ENCODE peak calls at places on chromosome 3, in ten cellular contexts. W is transverse colon, P is spleen, X is breast epithelium, C is GM12892, V is vagina, D is K562, U is stomach, O is Panc1, F is esophagus muscularis mucosa. A is an unnamed sample.

GRCh38 chr3:115580566-115580965 is 42.7 kb upstream of the GAP43 start:
- DNase-seq in W (no peak), P (no peak), X (no peak), C (no peak), V (no peak), D (no peak), U (no peak), O (no peak), F (no peak), A (no peak)

GRCh38 chr3:141336672-141337522 is 31.4 kb upstream of the ZBTB38 start:
- DNase-seq in W (no peak), P (no peak), X (no peak), C (peak), V (no peak), D (no peak), U (no peak), O (peak), F (no peak), A (no peak)

GRCh38 chr3:196138464-196138863 is 56.6 kb upstream of the TFRC start:
- DNase-seq in W (no peak), P (no peak), X (no peak), C (no peak), V (no peak), D (no peak), U (no peak), O (no peak), F (no peak), A (no peak)

GRCh38 chr3:105904683-105905320 is 36.0 kb upstream of the CBLB start:
- DNase-seq in W (no peak), P (no peak), X (no peak), C (no peak), V (no peak), D (no peak), U (no peak), O (no peak), F (no peak), A (no peak)

GRCh38 chr3:42123824-42124500 is 32.8 kb downstream of the TRAK1 start:
- DNase-seq in W (no peak), P (no peak), X (no peak), C (no peak), V (peak), D (no peak), U (no peak), O (no peak), F (no peak), A (no peak)

GRCh38 chr3:187974857-187975257 is 179.1 kb upstream of the LPP start:
- DNase-seq in W (no peak), P (no peak), X (no peak), C (no peak), V (no peak), D (no peak), U (no peak), O (no peak), F (no peak), A (no peak)

GRCh38 chr3:95797081-95797480 is 1017.3 kb upstream of the EPHA6 start:
- DNase-seq in W (no peak), P (no peak), X (no peak), C (no peak), V (no peak), D (no peak), U (no peak), O (no peak), F (no peak), A (no peak)

GRCh38 chr3:160754371-160754854 is 1.6 kb upstream of the PPM1L start:
- DNase-seq in W (peak), P (no peak), X (peak), C (no peak), V (peak), D (no peak), U (peak), O (no peak), F (no peak), A (peak)

GRCh38 chr3:128549283-128550112 is 56.5 kb upstream of the GATA2 start:
- DNase-seq in W (no peak), P (no peak), X (peak), C (no peak), V (no peak), D (peak), U (peak), O (no peak), F (peak), A (peak)

GRCh38 chr3:151552589-151552988 is 91.7 kb upstream of the IGSF10 start:
- DNase-seq in W (no peak), P (no peak), X (no peak), C (no peak), V (no peak), D (no peak), U (no peak), O (no peak), F (no peak), A (no peak)

GRCh38 chr3:55910543-55910942 is 423.4 kb upstream of the WNT5A start:
- DNase-seq in W (no peak), P (no peak), X (no peak), C (no peak), V (no peak), D (no peak), U (no peak), O (no peak), F (no peak), A (no peak)

GRCh38 chr3:14886101-14886500 is 61.3 kb upstream of the NR2C2 start:
- DNase-seq in W (no peak), P (peak), X (no peak), C (no peak), V (no peak), D (no peak), U (no peak), O (no peak), F (no peak), A (no peak)

GRCh38 chr3:148450819-148451218 is 246.9 kb upstream of the AGTR1 start:
- DNase-seq in W (no peak), P (no peak), X (no peak), C (no peak), V (no peak), D (no peak), U (peak), O (no peak), F (no peak), A (no peak)

GRCh38 chr3:74000715-74001114 is 376.0 kb upstream of the PDZRN3 start:
- DNase-seq in W (no peak), P (no peak), X (no peak), C (no peak), V (no peak), D (no peak), U (no peak), O (no peak), F (no peak), A (no peak)

GRCh38 chr3:78993375-78993774 is 774.4 kb downstream of the ROBO1 start:
- DNase-seq in W (no peak), P (no peak), X (no peak), C (no peak), V (no peak), D (no peak), U (no peak), O (no peak), F (no peak), A (no peak)

GRCh38 chr3:189714991-189715961 is 84.1 kb downstream of the TP63 start:
- DNase-seq in W (no peak), P (no peak), X (no peak), C (no peak), V (no peak), D (no peak), U (no peak), O (no peak), F (no peak), A (no peak)

GRCh38 chr3:105984837-105985236 is 116.0 kb upstream of the CBLB start:
- DNase-seq in W (no peak), P (no peak), X (no peak), C (no peak), V (no peak), D (no peak), U (no peak), O (no peak), F (no peak), A (no peak)

GRCh38 chr3:167662919-167663400 is 9.2 kb upstream of the WDR49 start:
- DNase-seq in W (no peak), P (no peak), X (no peak), C (no peak), V (no peak), D (no peak), U (no peak), O (no peak), F (no peak), A (no peak)

GRCh38 chr3:83928391-83928790 is 1030.4 kb upstream of the CADM2 start:
- DNase-seq in W (no peak), P (no peak), X (no peak), C (no peak), V (no peak), D (peak), U (no peak), O (no peak), F (no peak), A (no peak)

GRCh38 chr3:37025562-37026335 is 32.4 kb downstream of the MLH1 start:
- DNase-seq in W (no peak), P (no peak), X (no peak), C (no peak), V (no peak), D (peak), U (no peak), O (no peak), F (no peak), A (no peak)

GRCh38 chr3:131561511-131561910 is 58.7 kb upstream of the MRPL3 start:
- DNase-seq in W (no peak), P (no peak), X (no peak), C (no peak), V (no peak), D (no peak), U (no peak), O (no peak), F (no peak), A (no peak)

GRCh38 chr3:118587847-118588246 is 446.8 kb downstream of the IGSF11 start:
- DNase-seq in W (no peak), P (no peak), X (no peak), C (no peak), V (no peak), D (no peak), U (no peak), O (no peak), F (no peak), A (no peak)

GRCh38 chr3:86175051-86175536 is 815.9 kb downstream of the VGLL3 start:
- DNase-seq in W (no peak), P (no peak), X (no peak), C (no peak), V (no peak), D (no peak), U (no peak), O (no peak), F (no peak), A (no peak)

GRCh38 chr3:186298876-186299275 is 63.2 kb downstream of the DGKG start:
- DNase-seq in W (no peak), P (no peak), X (no peak), C (no peak), V (no peak), D (no peak), U (no peak), O (no peak), F (no peak), A (no peak)

GRCh38 chr3:138389841-138390581 is 41.6 kb downstream of the MRAS start:
- DNase-seq in W (no peak), P (peak), X (no peak), C (no peak), V (no peak), D (no peak), U (no peak), O (peak), F (no peak), A (no peak)

GRCh38 chr3:187802928-187803259 is 57.6 kb upstream of the BCL6 start:
- DNase-seq in W (no peak), P (no peak), X (no peak), C (peak), V (no peak), D (no peak), U (no peak), O (no peak), F (no peak), A (no peak)

GRCh38 chr3:52078781-52079560 is 22.6 kb upstream of the DUSP7 start:
- DNase-seq in W (no peak), P (no peak), X (no peak), C (no peak), V (no peak), D (no peak), U (no peak), O (no peak), F (no peak), A (no peak)

GRCh38 chr3:158770254-158771017 is 31.4 kb upstream of the MFSD1 start:
- DNase-seq in W (no peak), P (no peak), X (no peak), C (no peak), V (no peak), D (no peak), U (no peak), O (no peak), F (peak), A (no peak)

GRCh38 chr3:115784739-115785571 is 161.6 kb downstream of the GAP43 start:
- DNase-seq in W (no peak), P (no peak), X (no peak), C (no peak), V (no peak), D (no peak), U (no peak), O (no peak), F (no peak), A (no peak)

GRCh38 chr3:142857056-142857455 is 31.8 kb downstream of the PCOLCE2 start:
- DNase-seq in W (peak), P (no peak), X (no peak), C (no peak), V (no peak), D (no peak), U (peak), O (no peak), F (no peak), A (no peak)

GRCh38 chr3:129001101-129001816 is at the start of gene EFCC1:
- DNase-seq in W (peak), P (no peak), X (peak), C (no peak), V (no peak), D (peak), U (no peak), O (no peak), F (no peak), A (peak)

GRCh38 chr3:160450846-160451245 is 1.3 kb upstream of the TRIM59 start:
- DNase-seq in W (no peak), P (no peak), X (no peak), C (no peak), V (no peak), D (no peak), U (no peak), O (no peak), F (no peak), A (no peak)

GRCh38 chr3:127673191-127674098 is 693 bp downstream of the ABTB1 start:
- DNase-seq in W (peak), P (peak), X (peak), C (peak), V (no peak), D (peak), U (peak), O (no peak), F (no peak), A (peak)

GRCh38 chr3:82791241-82791640 is 1029.8 kb upstream of the GBE1 start:
- DNase-seq in W (no peak), P (peak), X (no peak), C (no peak), V (no peak), D (no peak), U (no peak), O (no peak), F (no peak), A (no peak)

GRCh38 chr3:16031434-16031833 is 143.0 kb upstream of the GALNT15 start:
- DNase-seq in W (no peak), P (no peak), X (no peak), C (no peak), V (no peak), D (no peak), U (no peak), O (no peak), F (no peak), A (no peak)

GRCh38 chr3:187207062-187207461 is 9.8 kb downstream of the RTP1 start:
- DNase-seq in W (no peak), P (no peak), X (no peak), C (no peak), V (no peak), D (no peak), U (no peak), O (no peak), F (no peak), A (no peak)

GRCh38 chr3:16839271-16840110 is 45.3 kb upstream of the PLCL2 start:
- DNase-seq in W (no peak), P (no peak), X (no peak), C (no peak), V (no peak), D (no peak), U (no peak), O (no peak), F (no peak), A (no peak)

DNA sequence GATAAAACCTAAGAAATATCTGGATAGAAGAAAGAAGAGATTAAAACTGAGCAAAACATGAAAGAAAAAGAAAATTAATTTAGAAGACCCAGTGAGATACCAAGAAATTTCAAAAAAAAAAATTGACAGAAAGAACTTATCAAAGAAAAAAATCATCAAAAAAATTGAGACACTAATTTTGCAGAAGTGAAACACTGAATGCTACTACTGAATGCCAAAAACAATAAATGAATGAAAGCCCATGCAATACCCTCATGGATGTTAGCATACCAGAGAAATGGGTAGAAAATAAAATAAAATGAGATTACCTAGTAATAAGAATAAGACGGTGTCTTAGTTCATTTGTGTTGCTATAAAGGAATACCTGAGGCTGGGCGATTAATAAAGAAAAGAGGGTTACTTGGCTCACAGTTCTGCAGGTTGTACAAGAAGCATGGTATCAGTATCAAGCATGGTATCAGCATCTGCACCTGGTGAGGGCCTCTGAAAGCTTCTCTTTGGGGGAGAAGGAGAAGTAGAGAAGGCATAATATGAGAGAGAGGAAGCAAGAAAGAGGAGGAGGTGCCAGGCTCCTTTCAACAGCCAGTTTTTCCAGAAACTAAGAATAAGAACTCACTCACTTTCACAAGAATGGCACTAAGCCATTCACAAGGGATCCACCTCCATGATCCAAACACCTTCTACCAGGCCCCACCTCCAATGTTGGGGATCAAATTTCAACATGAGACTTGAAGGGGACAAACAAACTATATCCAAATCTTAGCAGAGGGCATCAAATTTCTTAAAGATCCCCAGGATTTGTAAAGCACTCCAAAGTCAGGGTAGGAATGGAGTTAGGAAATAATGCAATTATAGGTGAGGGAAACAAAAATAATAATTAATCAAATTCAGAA is 73.2 kb downstream of the BTLA start:
- DNase-seq in W (no peak), P (no peak), X (no peak), C (no peak), V (no peak), D (no peak), U (no peak), O (no peak), F (no peak), A (no peak)
- TF ChIP-seq POLR2AphosphoS5 in W (no peak), P (no peak), X (no peak), C (no peak), V (no peak), D (no peak), U (no peak), O (no peak), F (no peak), A (no peak)

GRCh38 chr3:99681976-99682375 is 43.6 kb downstream of the COL8A1 start:
- DNase-seq in W (no peak), P (no peak), X (no peak), C (no peak), V (no peak), D (no peak), U (no peak), O (no peak), F (no peak), A (no peak)
- TF ChIP-seq POLR2AphosphoS5 in W (no peak), P (no peak), X (no peak), C (no peak), V (no peak), D (no peak), U (no peak), O (no peak), F (no peak), A (no peak)

DNA sequence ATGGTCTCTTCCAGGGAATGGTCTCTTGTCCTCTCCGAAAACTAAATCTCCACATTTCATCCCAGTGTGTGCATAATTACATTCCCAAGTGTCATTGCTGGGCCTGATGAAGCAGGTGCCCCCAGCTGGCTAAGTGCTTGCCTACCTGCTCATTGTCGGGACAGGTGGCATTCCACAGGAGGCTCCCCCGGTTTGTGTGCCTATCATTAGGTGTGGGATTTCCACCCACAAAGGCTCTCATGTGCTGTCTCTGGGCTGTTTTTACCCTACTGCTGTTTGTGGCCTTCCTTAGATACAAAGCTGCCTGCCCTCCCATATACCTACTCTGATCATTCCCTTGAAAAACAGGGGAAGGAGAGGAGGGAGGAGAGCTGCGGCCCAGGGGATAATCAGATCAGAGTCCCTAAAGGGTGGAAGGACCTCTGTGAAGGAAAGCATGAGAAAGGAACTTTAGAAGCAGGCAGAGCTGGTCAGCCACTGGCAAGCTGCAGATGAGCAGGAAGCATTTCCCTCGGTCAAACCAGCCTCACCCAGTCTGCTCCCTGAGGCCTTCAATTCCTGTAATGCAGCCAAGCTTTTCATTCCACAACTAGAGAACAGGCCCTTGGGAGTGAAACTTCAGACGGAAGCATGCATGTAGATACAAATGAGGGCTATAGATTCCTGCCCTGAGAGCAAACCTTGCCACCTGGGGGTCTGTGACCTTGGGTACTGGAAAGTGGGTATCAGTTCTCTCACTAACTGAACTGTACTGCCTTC is 60.7 kb upstream of the HEG1 start:
- DNase-seq in W (no peak), P (no peak), X (peak), C (no peak), V (no peak), D (no peak), U (no peak), O (no peak), F (no peak), A (no peak)
- TF ChIP-seq POLR2AphosphoS5 in W (no peak), P (no peak), X (peak), C (no peak), V (peak), D (no peak), U (no peak), O (no peak), F (peak), A (no peak)

DNA sequence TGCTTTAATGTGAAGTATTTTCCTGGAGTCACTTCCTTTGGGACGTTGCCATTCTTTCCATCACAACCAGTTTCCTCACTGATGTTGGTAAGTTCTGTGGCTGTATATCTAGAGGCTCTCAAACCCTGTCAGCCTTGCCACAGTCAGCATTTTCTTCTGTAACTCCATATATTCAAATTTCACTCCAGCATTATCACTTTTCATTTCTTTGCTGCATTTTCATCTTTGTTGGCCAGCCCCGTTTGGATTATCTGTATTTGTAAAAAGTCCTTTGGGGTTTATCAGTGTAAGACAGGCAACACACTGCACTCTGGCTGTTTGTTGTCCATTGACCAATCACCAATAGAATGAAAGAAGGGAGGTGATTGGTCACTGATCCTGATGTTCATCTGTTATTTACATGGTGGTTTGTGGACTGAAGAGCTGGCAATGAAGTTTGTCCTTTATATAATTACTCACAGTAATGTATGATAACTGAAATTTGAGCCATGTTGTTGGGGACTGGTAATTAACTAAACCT is 20.3 kb downstream of the GMPS start:
- DNase-seq in W (no peak), P (no peak), X (no peak), C (no peak), V (no peak), D (peak), U (no peak), O (no peak), F (no peak), A (no peak)
- TF ChIP-seq POLR2AphosphoS5 in W (no peak), P (no peak), X (no peak), C (no peak), V (no peak), D (peak), U (no peak), O (no peak), F (no peak), A (no peak)